ENCODE peak calls at places on chromosomes 11 and 22, in six cellular contexts. Z, F, M, V, C and Y are unnamed samples.

GRCh38 chr11:29293825-29294224 is 723.0 kb downstream of the KCNA4 start:
- DNase-seq in Z (peak; percentile 77), F (no peak), M (no peak), V (no peak), C (no peak), Y (no peak)

GRCh38 chr11:134346101-134346975 is 14.6 kb downstream of the GLB1L2 start:
- DNase-seq in Z (no peak), F (peak; percentile 77), M (no peak), V (no peak), C (no peak), Y (no peak)

GRCh38 chr11:32053151-32053550 is 37.7 kb upstream of the RCN1 start:
- DNase-seq in Z (peak; percentile 80), F (no peak), M (no peak), V (no peak), C (no peak), Y (no peak)

GRCh38 chr11:46888636-46889035 is 29.7 kb downstream of the LRP4 start:
- DNase-seq in Z (no peak), F (no peak), M (no peak), V (no peak), C (no peak), Y (no peak)

GRCh38 chr11:110173775-110174644 is 80.8 kb downstream of the ZC3H12C start:
- DNase-seq in Z (peak; percentile 70), F (peak; percentile 90), M (peak; percentile 63), V (no peak), C (peak; percentile 82), Y (no peak)

GRCh38 chr11:94959179-94959578 is 14.2 kb downstream of the CWC15 start:
- DNase-seq in Z (no peak), F (no peak), M (no peak), V (no peak), C (no peak), Y (no peak)

GRCh38 chr11:86162257-86162656 is 82.3 kb upstream of the EED start:
- DNase-seq in Z (peak; percentile 95), F (no peak), M (no peak), V (peak; percentile 83), C (no peak), Y (no peak)

GRCh38 chr11:103671143-103671651 is 365.2 kb upstream of the DDI1 start:
- DNase-seq in Z (no peak), F (no peak), M (no peak), V (no peak), C (no peak), Y (no peak)

GRCh38 chr11:101126551-101127347 is 2.9 kb downstream of the PGR start:
- DNase-seq in Z (peak; percentile 30), F (peak; percentile 87), M (no peak), V (no peak), C (peak; percentile 38), Y (no peak)

GRCh38 chr11:93849751-93850584 is 450 bp downstream of the VSTM5 start:
- DNase-seq in Z (peak; percentile 56), F (no peak), M (peak; percentile 7), V (no peak), C (no peak), Y (no peak)

GRCh38 chr11:70544774-70545625 is 146.7 kb downstream of the CTTN start:
- DNase-seq in Z (peak; percentile 23), F (no peak), M (no peak), V (no peak), C (no peak), Y (no peak)

GRCh38 chr22:42869888-42870480 is 12.9 kb upstream of the ARFGAP3 start:
- DNase-seq in Z (no peak), F (no peak), M (no peak), V (no peak), C (no peak), Y (no peak)

GRCh38 chr11:46308632-46309419 is 31.4 kb downstream of the CREB3L1 start:
- DNase-seq in Z (peak; percentile 79), F (peak; percentile 96), M (peak; percentile 66), V (no peak), C (peak; percentile 84), Y (peak; percentile 66)

GRCh38 chr11:134124660-134125451 is 56.0 kb downstream of the JAM3 start:
- DNase-seq in Z (peak; percentile 43), F (peak; percentile 88), M (peak; percentile 81), V (no peak), C (peak; percentile 78), Y (no peak)

GRCh38 chr11:83007909-83008580 is 63.7 kb downstream of the RAB30 start:
- DNase-seq in Z (no peak), F (no peak), M (peak; percentile 43), V (no peak), C (peak; percentile 23), Y (peak; percentile 70)

GRCh38 chr22:44091021-44091721 is 67.1 kb downstream of the PARVB start:
- DNase-seq in Z (peak; percentile 43), F (no peak), M (peak; percentile 29), V (no peak), C (no peak), Y (no peak)

GRCh38 chr11:64088159-64089026 is 52.7 kb downstream of the FLRT1 start:
- DNase-seq in Z (no peak), F (no peak), M (peak; percentile 54), V (no peak), C (no peak), Y (peak; percentile 57)